ENCODE peak calls at places on chromosomes 12 and 14, in ten cellular contexts. One of them, this sample, is unnamed.

GRCh38 chr14:33191855-33192254 is 253.2 kb downstream of the NPAS3 start:
- DNase-seq in glutamatergic neuron: no peak
- DNase-seq in type B pancreatic cell: no peak
- DNase-seq in CD8-positive, alpha-beta T cell: no peak
- DNase-seq in stimulated activated CD8-positive, alpha-beta memory T cell treated with anti-CD3 and anti-CD28 coated beads, Interleukin-15, amount 100 ng/mL, for 1 hour: no peak
- DNase-seq in SW480: no peak
- DNase-seq in NCI-H2081: no peak
- DNase-seq in activated naive CD4-positive, alpha-beta T cell treated with anti-CD3 and anti-CD28 coated beads, Interleukin-2, amount 50 U/mL, for 72 hours: no peak
- DNase-seq in stomach: no peak
- DNase-seq in NCI-H345: no peak
- DNase-seq in this sample: no peak

GRCh38 chr12:118337194-118337838 is 35.4 kb downstream of the TAOK3 start:
- DNase-seq in CD8-positive, alpha-beta T cell: no peak
- DNase-seq in activated naive CD4-positive, alpha-beta T cell treated with anti-CD3 and anti-CD28 coated beads, Interleukin-2, amount 50 U/mL, for 72 hours: no peak
- DNase-seq in type B pancreatic cell: no peak
- DNase-seq in stimulated activated CD8-positive, alpha-beta memory T cell treated with anti-CD3 and anti-CD28 coated beads, Interleukin-15, amount 100 ng/mL, for 1 hour: no peak
- DNase-seq in SW480: no peak
- DNase-seq in stomach: no peak
- DNase-seq in NCI-H2081: no peak
- DNase-seq in glutamatergic neuron: no peak
- DNase-seq in NCI-H345: no peak
- DNase-seq in this sample: no peak

GRCh38 chr12:45204757-45205156 is 11.1 kb upstream of the ANO6 start:
- DNase-seq in SW480: no peak
- DNase-seq in NCI-H345: no peak
- DNase-seq in NCI-H2081: no peak
- DNase-seq in stimulated activated CD8-positive, alpha-beta memory T cell treated with anti-CD3 and anti-CD28 coated beads, Interleukin-15, amount 100 ng/mL, for 1 hour: no peak
- DNase-seq in activated naive CD4-positive, alpha-beta T cell treated with anti-CD3 and anti-CD28 coated beads, Interleukin-2, amount 50 U/mL, for 72 hours: no peak
- DNase-seq in type B pancreatic cell: no peak
- DNase-seq in stomach: no peak
- DNase-seq in CD8-positive, alpha-beta T cell: no peak
- DNase-seq in glutamatergic neuron: no peak
- DNase-seq in this sample: no peak

GRCh38 chr12:26298785-26299621 is 103.6 kb downstream of the SSPN start:
- DNase-seq in activated naive CD4-positive, alpha-beta T cell treated with anti-CD3 and anti-CD28 coated beads, Interleukin-2, amount 50 U/mL, for 72 hours: no peak
- DNase-seq in stimulated activated CD8-positive, alpha-beta memory T cell treated with anti-CD3 and anti-CD28 coated beads, Interleukin-15, amount 100 ng/mL, for 1 hour: no peak
- DNase-seq in glutamatergic neuron: no peak
- DNase-seq in NCI-H345: no peak
- DNase-seq in type B pancreatic cell: no peak
- DNase-seq in SW480: peak; percentile 79
- DNase-seq in stomach: no peak
- DNase-seq in CD8-positive, alpha-beta T cell: no peak
- DNase-seq in NCI-H2081: no peak
- DNase-seq in this sample: peak; percentile 20

GRCh38 chr12:54390668-54391551 is 6.4 kb upstream of the ZNF385A start:
- DNase-seq in NCI-H345: peak; percentile 64
- DNase-seq in activated naive CD4-positive, alpha-beta T cell treated with anti-CD3 and anti-CD28 coated beads, Interleukin-2, amount 50 U/mL, for 72 hours: peak; percentile 73
- DNase-seq in type B pancreatic cell: no peak
- DNase-seq in stimulated activated CD8-positive, alpha-beta memory T cell treated with anti-CD3 and anti-CD28 coated beads, Interleukin-15, amount 100 ng/mL, for 1 hour: peak; percentile 37
- DNase-seq in SW480: no peak
- DNase-seq in CD8-positive, alpha-beta T cell: peak; percentile 77
- DNase-seq in NCI-H2081: peak; percentile 57
- DNase-seq in stomach: peak; percentile 58
- DNase-seq in glutamatergic neuron: peak; percentile 71
- DNase-seq in this sample: peak; percentile 74

GRCh38 chr14:73250781-73251500 is 13.6 kb downstream of the PAPLN start:
- DNase-seq in type B pancreatic cell: no peak
- DNase-seq in glutamatergic neuron: peak; percentile 25
- DNase-seq in stomach: no peak
- DNase-seq in stimulated activated CD8-positive, alpha-beta memory T cell treated with anti-CD3 and anti-CD28 coated beads, Interleukin-15, amount 100 ng/mL, for 1 hour: no peak
- DNase-seq in CD8-positive, alpha-beta T cell: no peak
- DNase-seq in NCI-H2081: no peak
- DNase-seq in NCI-H345: peak; percentile 91
- DNase-seq in activated naive CD4-positive, alpha-beta T cell treated with anti-CD3 and anti-CD28 coated beads, Interleukin-2, amount 50 U/mL, for 72 hours: no peak
- DNase-seq in SW480: no peak
- DNase-seq in this sample: no peak

GRCh38 chr12:110355080-110355479 is 48.4 kb downstream of the ANAPC7 start:
- DNase-seq in SW480: peak; percentile 30
- DNase-seq in stomach: no peak
- DNase-seq in CD8-positive, alpha-beta T cell: no peak
- DNase-seq in NCI-H2081: no peak
- DNase-seq in NCI-H345: no peak
- DNase-seq in type B pancreatic cell: no peak
- DNase-seq in stimulated activated CD8-positive, alpha-beta memory T cell treated with anti-CD3 and anti-CD28 coated beads, Interleukin-15, amount 100 ng/mL, for 1 hour: no peak
- DNase-seq in glutamatergic neuron: no peak
- DNase-seq in activated naive CD4-positive, alpha-beta T cell treated with anti-CD3 and anti-CD28 coated beads, Interleukin-2, amount 50 U/mL, for 72 hours: no peak
- DNase-seq in this sample: peak; percentile 62

GRCh38 chr14:76904100-76904739 is 78.0 kb downstream of the LRRC74A start:
- DNase-seq in NCI-H345: no peak
- DNase-seq in SW480: no peak
- DNase-seq in stimulated activated CD8-positive, alpha-beta memory T cell treated with anti-CD3 and anti-CD28 coated beads, Interleukin-15, amount 100 ng/mL, for 1 hour: no peak
- DNase-seq in CD8-positive, alpha-beta T cell: no peak
- DNase-seq in activated naive CD4-positive, alpha-beta T cell treated with anti-CD3 and anti-CD28 coated beads, Interleukin-2, amount 50 U/mL, for 72 hours: no peak
- DNase-seq in glutamatergic neuron: no peak
- DNase-seq in NCI-H2081: no peak
- DNase-seq in type B pancreatic cell: no peak
- DNase-seq in stomach: no peak
- DNase-seq in this sample: no peak

GRCh38 chr14:65071544-65071943 is 30.8 kb downstream of the MAX start:
- DNase-seq in type B pancreatic cell: no peak
- DNase-seq in NCI-H2081: no peak
- DNase-seq in NCI-H345: no peak
- DNase-seq in CD8-positive, alpha-beta T cell: no peak
- DNase-seq in SW480: no peak
- DNase-seq in activated naive CD4-positive, alpha-beta T cell treated with anti-CD3 and anti-CD28 coated beads, Interleukin-2, amount 50 U/mL, for 72 hours: no peak
- DNase-seq in stomach: no peak
- DNase-seq in glutamatergic neuron: no peak
- DNase-seq in stimulated activated CD8-positive, alpha-beta memory T cell treated with anti-CD3 and anti-CD28 coated beads, Interleukin-15, amount 100 ng/mL, for 1 hour: no peak
- DNase-seq in this sample: no peak

GRCh38 chr12:68236421-68237059 is 10.9 kb upstream of the IL26 start:
- DNase-seq in glutamatergic neuron: no peak
- DNase-seq in type B pancreatic cell: no peak
- DNase-seq in stimulated activated CD8-positive, alpha-beta memory T cell treated with anti-CD3 and anti-CD28 coated beads, Interleukin-15, amount 100 ng/mL, for 1 hour: peak; percentile 5
- DNase-seq in stomach: no peak
- DNase-seq in CD8-positive, alpha-beta T cell: peak; percentile 69
- DNase-seq in NCI-H345: peak; percentile 50
- DNase-seq in NCI-H2081: no peak
- DNase-seq in SW480: peak; percentile 45
- DNase-seq in activated naive CD4-positive, alpha-beta T cell treated with anti-CD3 and anti-CD28 coated beads, Interleukin-2, amount 50 U/mL, for 72 hours: peak; percentile 25
- DNase-seq in this sample: no peak

This sample was measured in HEK293T.